ENCODE peak calls at places on chromosomes 3 and 15, in four cellular contexts. E is IMR-90, H is H9, J is H1. K is an unnamed sample.

GRCh38 chr3:5430701-5431100 is 243.2 kb downstream of the EDEM1 start:
- DNase-seq in J (no peak), E (no peak), H (no peak), K (no peak)

GRCh38 chr3:9161811-9162210 is 87.6 kb downstream of the SRGAP3 start:
- DNase-seq in J (no peak), E (no peak), H (no peak), K (no peak)

GRCh38 chr3:63724987-63725386 is 72.5 kb downstream of the SNTN start:
- DNase-seq in J (peak; percentile 50), E (peak; percentile 87), H (peak; percentile 37), K (peak; percentile 92)

GRCh38 chr3:195182470-195182795 is 88.5 kb downstream of the XXYLT1 start:
- DNase-seq in J (no peak), H (no peak), E (peak; percentile 81), K (peak; percentile 60)

GRCh38 chr3:76361010-76361409 is 575.7 kb upstream of the ZNF717 start:
- DNase-seq in J (no peak), E (no peak), H (no peak), K (no peak)

GRCh38 chr15:99344639-99345038 is 93.4 kb downstream of the LRRC28 start:
- DNase-seq in J (no peak), H (no peak), E (no peak), K (no peak)

GRCh38 chr3:115165266-115165665 is 18.2 kb upstream of the ZBTB20 start:
- DNase-seq in J (no peak), H (no peak), E (no peak), K (no peak)

GRCh38 chr3:184740509-184741258 is 28.8 kb upstream of the MAGEF1 start:
- DNase-seq in H (peak; percentile 24), J (no peak), E (peak; percentile 69), K (no peak)

GRCh38 chr15:31266712-31267111 is 59.9 kb upstream of the KLF13 start:
- DNase-seq in E (no peak), J (no peak), H (peak; percentile 21), K (no peak)

DNA sequence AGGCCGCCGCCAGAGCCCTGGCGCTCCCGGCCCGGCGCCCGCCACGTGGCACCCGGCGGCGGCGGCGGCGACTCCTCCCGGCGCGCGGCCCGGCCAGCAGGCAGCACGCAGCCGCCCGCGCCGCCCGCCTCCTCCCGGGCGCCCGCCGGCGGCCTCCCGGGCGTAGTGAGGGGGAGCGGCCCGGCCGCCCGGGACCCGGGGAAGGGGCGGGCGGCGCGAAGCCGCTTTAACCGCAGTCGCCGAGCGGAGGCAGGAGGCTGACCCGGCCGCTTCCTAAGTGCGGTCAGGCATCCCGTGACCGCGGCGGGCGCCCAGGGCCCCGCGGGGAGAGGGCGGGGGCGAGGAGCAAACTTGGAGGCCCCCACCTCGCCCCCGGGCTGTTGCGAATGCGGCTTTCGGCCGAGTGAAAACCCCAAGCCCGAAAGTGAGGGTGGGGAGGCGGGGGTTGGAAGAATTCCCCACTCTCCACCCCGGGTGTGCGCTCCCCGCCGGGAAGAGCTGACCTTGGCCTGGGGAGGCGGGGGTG is 1.7 kb upstream of the HES1 start:
- DNase-seq in E (no peak), H (no peak), J (no peak), K (no peak)
- H3K4ac ChIP-seq in E (peak overlapping the region; percentile 33), H (no peak overlapping the region), J (no peak overlapping the region), K (peak overlapping the region; percentile 5)

DNA sequence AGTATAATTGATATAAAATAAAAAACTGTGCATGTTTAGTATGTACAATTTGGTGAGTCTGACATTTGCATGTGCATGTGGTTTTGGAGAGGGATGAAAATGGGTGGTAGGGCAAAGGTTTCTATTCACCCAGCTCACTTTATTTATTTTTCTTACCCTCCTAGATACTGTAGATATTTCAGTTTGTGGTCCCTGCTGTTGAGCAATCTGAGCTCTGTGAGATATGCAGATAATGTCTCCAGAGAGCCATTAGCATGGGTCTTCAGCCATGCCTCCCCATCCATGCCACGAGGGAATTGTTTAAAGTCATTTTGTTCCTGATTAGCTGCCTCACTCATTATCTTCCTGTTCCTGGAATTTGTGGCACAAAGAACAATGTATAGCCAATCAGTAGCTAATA is 44.4 kb upstream of the B3GALNT1 start:
- DNase-seq in H (no peak), J (no peak), E (no peak), K (peak; percentile 41)
- H4K5ac ChIP-seq in H (no peak overlapping the region), J (no peak overlapping the region), E (no peak overlapping the region), K (no peak overlapping the region)

DNA sequence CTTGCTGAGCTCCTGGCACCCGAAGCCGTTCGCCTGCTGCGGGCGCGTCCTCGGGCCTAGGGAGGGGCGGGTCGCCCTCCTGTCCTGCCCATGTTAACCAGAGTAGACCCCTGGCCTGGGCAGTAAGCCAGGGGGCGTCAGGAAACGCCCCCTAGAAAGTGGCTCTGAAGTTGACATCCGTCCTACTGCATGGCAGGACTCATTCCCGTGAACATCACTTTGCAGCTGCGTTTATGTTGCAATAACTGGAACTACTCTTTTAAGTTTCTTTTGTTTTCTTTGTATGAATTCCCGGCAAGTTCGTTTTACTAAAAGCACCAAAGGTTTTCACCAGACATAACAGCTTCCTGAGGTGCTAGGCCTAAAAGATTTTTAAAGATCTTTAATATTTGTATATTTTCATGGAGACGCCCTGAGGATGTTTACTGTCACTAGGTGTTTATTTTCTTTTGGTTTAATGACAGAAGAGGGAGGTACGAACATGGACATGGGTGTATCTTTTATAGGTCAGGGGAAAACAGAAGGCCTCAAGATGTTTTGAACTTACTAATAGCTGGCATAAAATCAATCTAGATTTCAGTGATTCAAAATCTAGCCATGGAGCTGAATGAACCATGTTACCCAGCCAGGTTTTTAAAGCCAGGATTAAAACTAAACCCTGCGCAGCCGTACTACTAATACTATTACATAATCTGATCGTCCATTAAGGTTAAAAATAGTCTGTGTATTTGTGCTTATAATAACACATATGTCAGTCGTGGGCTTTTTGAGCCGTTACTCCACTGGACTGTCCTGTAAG is 1.0 kb downstream of the C15orf61 start:
- DNase-seq in E (peak; percentile 51), J (no peak), H (no peak), K (no peak)
- H3K4ac ChIP-seq in E (peak overlapping the region; percentile 63), J (no peak overlapping the region), H (no peak overlapping the region), K (no peak overlapping the region)

DNA sequence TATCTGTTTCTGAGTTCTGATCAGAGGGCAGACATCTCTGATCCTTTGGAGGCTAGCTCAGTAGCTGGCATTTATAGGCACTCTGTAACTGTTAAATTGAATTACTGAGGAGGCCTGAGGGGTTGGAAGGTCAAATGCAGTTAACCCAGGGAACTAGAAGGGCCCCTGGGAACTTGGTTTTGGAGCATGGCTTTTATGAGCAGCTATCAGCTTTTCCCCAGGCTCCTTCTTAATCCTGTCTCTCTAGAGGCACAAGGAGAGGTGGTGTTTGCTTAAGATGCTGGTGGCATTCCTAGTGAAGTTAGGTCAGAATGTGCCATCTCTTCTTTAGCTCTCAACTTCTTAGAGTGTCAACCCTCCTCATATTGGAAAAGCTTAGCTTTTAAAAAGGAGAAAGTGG is 128.9 kb downstream of the LPP start:
- DNase-seq in H (no peak), E (no peak), J (no peak), K (no peak)
- H4K5ac ChIP-seq in H (no peak overlapping the region), E (no peak overlapping the region), J (no peak overlapping the region), K (no peak overlapping the region)

GRCh38 chr15:84749111-84749991 is 959 bp downstream of the ZNF592 start:
- DNase-seq in H (peak; percentile 35), E (no peak), J (no peak), K (peak; percentile 49)

GRCh38 chr15:84748274-84749110 is at the start of gene ZNF592:
- DNase-seq in E (peak; percentile 70), H (peak; percentile 69), J (no peak), K (peak; percentile 74)

GRCh38 chr15:84750583-84751092 is 2.2 kb downstream of the ZNF592 start:
- DNase-seq in H (no peak), E (no peak), J (no peak), K (peak; percentile 61)

GRCh38 chr15:84752195-84752594 is 3.8 kb downstream of the ZNF592 start:
- DNase-seq in E (no peak), H (no peak), J (no peak), K (no peak)

DNA sequence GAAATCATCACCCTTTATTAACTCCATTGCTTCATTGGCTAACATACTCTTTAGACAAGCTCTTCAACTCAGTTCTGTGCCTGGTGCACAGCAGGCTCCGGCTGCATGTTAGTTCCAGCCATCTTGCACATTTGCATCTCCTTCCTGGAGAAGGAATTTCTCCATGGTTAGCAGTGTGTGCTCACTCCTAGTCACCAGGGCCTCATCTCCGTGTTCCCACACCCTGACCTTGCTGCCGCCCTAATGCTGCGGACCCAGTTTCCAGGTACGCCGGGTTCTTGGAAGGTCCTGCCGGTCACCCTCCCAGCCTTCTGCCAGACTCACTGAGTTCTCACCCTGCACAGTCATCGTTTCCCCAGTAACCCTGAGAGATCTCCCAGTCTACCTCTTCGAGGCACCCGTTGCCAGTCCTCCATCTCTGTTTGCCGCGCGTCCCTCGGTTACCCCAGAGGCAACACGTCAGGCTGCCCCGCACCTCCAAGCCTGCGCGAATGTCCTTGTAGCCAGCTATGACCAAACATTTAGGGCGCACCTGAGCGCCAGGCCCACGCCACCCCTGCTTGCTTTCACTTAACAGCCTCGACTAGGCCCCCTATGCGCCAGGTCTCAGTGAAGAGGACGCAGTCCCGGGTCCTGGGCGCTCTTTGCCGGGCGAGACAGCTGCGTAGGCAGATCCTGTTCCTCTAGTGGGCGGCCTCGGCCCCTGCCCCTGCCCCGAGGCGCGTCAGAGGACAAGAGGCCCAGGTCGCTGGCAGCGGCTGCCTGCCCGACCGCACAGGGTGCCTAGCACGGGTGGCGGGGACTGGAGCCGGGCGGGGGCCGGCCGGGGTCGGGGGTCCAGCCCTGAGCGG is 744 bp upstream of the ZNF592 start:
- DNase-seq in H (peak; percentile 82), J (no peak), E (peak; percentile 60), K (peak; percentile 92)
- H3K4ac ChIP-seq in H (no peak overlapping the region), J (peak overlapping the region; percentile 71), E (peak overlapping the region; percentile 55), K (peak overlapping the region; percentile 98)

GRCh38 chr15:101047301-101047781 is 128.2 kb downstream of the LRRK1 start:
- DNase-seq in H (peak; percentile 83), J (no peak), E (no peak), K (no peak)

GRCh38 chr15:101048191-101049011 is 129.2 kb downstream of the LRRK1 start:
- DNase-seq in J (no peak), E (no peak), H (peak; percentile 47), K (no peak)

GRCh38 chr15:101050647-101051290 is 131.6 kb downstream of the LRRK1 start:
- DNase-seq in E (no peak), H (peak; percentile 26), J (no peak), K (no peak)

GRCh38 chr15:101049856-101050646 is 130.9 kb downstream of the LRRK1 start:
- DNase-seq in E (no peak), H (no peak), J (no peak), K (no peak)

GRCh38 chr15:101049282-101049681 is 130.1 kb downstream of the LRRK1 start:
- DNase-seq in J (no peak), H (peak; percentile 25), E (no peak), K (no peak)
- H4K5ac ChIP-seq in J (no peak overlapping the region), H (no peak overlapping the region), E (no peak overlapping the region), K (no peak overlapping the region)